ENCODE peak calls at places on chromosomes 13 and 19, in nine cellular contexts. H is HCT116, V is neural progenitor cell, R is PC-3, O is GM23338, K is SK-N-SH, T is GM23248, C is MM.1S, A is OCI-LY7. G is an unnamed sample.

GRCh38 chr19:31334101-31334848 is 15.0 kb downstream of the TSHZ3 start:
- DNase-seq in C (no peak), O (peak), T (peak), H (no peak), V (no peak), R (peak), A (no peak), K (no peak), G (no peak)

GRCh38 chr13:37361608-37362007 is 237.0 kb downstream of the POSTN start:
- DNase-seq in T (no peak), K (no peak), H (no peak), V (no peak), A (no peak), C (no peak), R (no peak), O (no peak), G (no peak)

GRCh38 chr19:39679791-39680168 is 24.1 kb downstream of the LGALS16 start:
- DNase-seq in C (peak), H (no peak), O (no peak), K (no peak), R (no peak), A (no peak), V (no peak), T (no peak), G (no peak)

GRCh38 chr13:110232756-110233155 is 74.2 kb downstream of the COL4A1 start:
- DNase-seq in C (no peak), A (no peak), T (peak), H (no peak), O (no peak), V (no peak), R (no peak), K (no peak), G (no peak)

GRCh38 chr13:96984061-96984508 is 10.2 kb downstream of the OXGR1 start:
- DNase-seq in V (peak), T (peak), H (no peak), C (peak), O (peak), A (no peak), K (peak), R (peak), G (peak)

GRCh38 chr13:26184791-26185250 is 37.3 kb downstream of the RNF6 start:
- DNase-seq in R (peak), V (peak), H (peak), K (peak), C (peak), A (peak), O (peak), T (peak), G (peak)

GRCh38 chr13:32036762-32037161 is 5.2 kb downstream of the FRY start:
- DNase-seq in R (no peak), C (no peak), A (no peak), V (no peak), H (no peak), O (no peak), K (no peak), T (no peak), G (no peak)

GRCh38 chr13:113934576-113934975 is 39.3 kb downstream of the C13orf46 start:
- DNase-seq in A (no peak), V (no peak), K (peak), H (no peak), R (no peak), C (no peak), O (no peak), T (no peak), G (no peak)

GRCh38 chr19:49339364-49340068 is 4.3 kb downstream of the CD37 start:
- DNase-seq in R (peak), C (no peak), T (peak), A (no peak), V (peak), H (no peak), K (peak), O (peak), G (peak)

GRCh38 chr19:57239982-57240310 is 486 bp upstream of the ZNF805 start:
- DNase-seq in H (no peak), R (no peak), T (no peak), O (peak), K (no peak), C (peak), V (no peak), A (no peak), G (no peak)

GRCh38 chr19:12828494-12828893 is 5.9 kb downstream of the RTBDN start:
- DNase-seq in A (peak), C (no peak), T (peak), V (peak), O (peak), H (no peak), K (peak), R (peak), G (peak)

GRCh38 chr13:113665582-113666323 is 1.3 kb upstream of the GRK1 start:
- DNase-seq in R (no peak), T (no peak), A (no peak), K (no peak), H (no peak), C (no peak), O (no peak), V (no peak), G (no peak)

GRCh38 chr19:39870171-39870971 is 24.2 kb upstream of the FBL start:
- DNase-seq in K (no peak), C (no peak), O (peak), T (no peak), V (peak), H (no peak), R (no peak), A (no peak), G (no peak)

GRCh38 chr13:53417601-53418000 is 389.0 kb downstream of the OLFM4 start:
- DNase-seq in H (no peak), T (no peak), V (no peak), C (no peak), O (no peak), A (no peak), R (no peak), K (no peak), G (no peak)

GRCh38 chr13:66663206-66663605 is 566.9 kb downstream of the PCDH9 start:
- DNase-seq in K (no peak), C (no peak), A (no peak), R (no peak), H (no peak), O (no peak), T (no peak), V (no peak), G (no peak)

GRCh38 chr13:27194209-27194608 is 22.6 kb upstream of the USP12 start:
- DNase-seq in V (no peak), O (no peak), K (no peak), R (peak), H (no peak), A (no peak), C (no peak), T (peak), G (no peak)

GRCh38 chr19:17289489-17289888 is 7.8 kb downstream of the ANKLE1 start:
- DNase-seq in H (peak), C (peak), O (peak), K (peak), A (peak), R (peak), T (peak), V (peak), G (peak)

GRCh38 chr19:5436101-5436947 is 18.9 kb upstream of the ZNRF4 start:
- DNase-seq in T (peak), R (peak), O (peak), V (peak), H (no peak), A (no peak), C (no peak), K (peak), G (peak)

GRCh38 chr13:61276401-61276800 is 139.2 kb downstream of the PCDH20 start:
- DNase-seq in V (no peak), K (no peak), O (no peak), T (no peak), H (no peak), A (no peak), C (no peak), R (peak), G (no peak)

GRCh38 chr19:54670576-54671347 is 8.0 kb downstream of the LILRB4 start:
- DNase-seq in V (no peak), T (no peak), H (no peak), R (no peak), O (no peak), A (no peak), K (no peak), C (no peak), G (no peak)

GRCh38 chr19:51467864-51468544 is 9.8 kb upstream of the SIGLEC8 start:
- DNase-seq in T (no peak), R (no peak), A (no peak), H (no peak), C (no peak), O (no peak), V (no peak), K (no peak), G (no peak)

GRCh38 chr13:110471833-110472162 is 89.7 kb downstream of the RAB20 start:
- DNase-seq in R (no peak), A (peak), H (no peak), O (no peak), C (peak), T (peak), K (no peak), V (no peak), G (no peak)

GRCh38 chr13:77113496-77113895 is 86.5 kb upstream of the FBXL3 start:
- DNase-seq in R (no peak), O (peak), H (no peak), V (no peak), A (no peak), C (no peak), T (peak), K (no peak), G (no peak)

GRCh38 chr13:26465514-26465913 is 92.0 kb upstream of the WASF3 start:
- DNase-seq in H (no peak), K (no peak), A (no peak), C (no peak), V (no peak), O (no peak), R (no peak), T (no peak), G (no peak)

DNA sequence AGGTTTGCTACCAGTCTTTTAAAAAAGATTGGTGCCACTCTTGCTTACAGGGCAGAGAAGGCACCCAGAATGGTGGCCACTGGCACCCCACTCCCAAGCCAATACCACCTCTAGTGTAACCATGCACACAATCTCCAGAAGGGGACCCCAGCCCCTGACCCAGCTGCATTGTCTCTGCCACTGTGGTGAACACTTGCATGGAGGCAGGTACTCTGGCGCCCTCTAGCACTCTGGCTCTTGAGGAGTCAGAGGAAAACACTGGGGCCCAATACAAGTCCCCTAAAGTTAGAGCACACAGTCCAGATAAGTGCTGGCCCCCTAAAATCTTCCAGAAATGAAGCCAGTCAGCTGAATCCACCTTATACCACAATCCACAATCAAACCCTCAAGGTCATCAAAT is 6.0 kb downstream of the ERVV-1 start:
- DNase-seq in R (no peak), K (no peak), H (peak), O (peak), A (peak), T (no peak), C (no peak), V (peak), G (no peak)
- TF ChIP-seq EZH2phosphoT487 in R (no peak), K (no peak), H (no peak), O (no peak), A (no peak), T (no peak), C (no peak), V (no peak), G (no peak)

GRCh38 chr19:3586707-3587346 is 1.5 kb downstream of the GIPC3 start:
- DNase-seq in C (no peak), O (no peak), R (no peak), K (no peak), H (no peak), A (no peak), T (no peak), V (no peak), G (no peak)

GRCh38 chr19:3589949-3590348 is 4.7 kb downstream of the GIPC3 start:
- DNase-seq in O (no peak), V (no peak), H (no peak), R (no peak), K (no peak), C (no peak), A (no peak), T (no peak), G (no peak)

GRCh38 chr19:3589439-3589838 is 4.2 kb downstream of the GIPC3 start:
- DNase-seq in A (no peak), R (no peak), T (no peak), H (no peak), K (no peak), O (no peak), V (no peak), C (no peak), G (no peak)

GRCh38 chr19:3585301-3586123 is at the start of gene GIPC3:
- DNase-seq in H (no peak), K (peak), A (no peak), T (no peak), R (no peak), C (no peak), O (peak), V (no peak), G (no peak)

DNA sequence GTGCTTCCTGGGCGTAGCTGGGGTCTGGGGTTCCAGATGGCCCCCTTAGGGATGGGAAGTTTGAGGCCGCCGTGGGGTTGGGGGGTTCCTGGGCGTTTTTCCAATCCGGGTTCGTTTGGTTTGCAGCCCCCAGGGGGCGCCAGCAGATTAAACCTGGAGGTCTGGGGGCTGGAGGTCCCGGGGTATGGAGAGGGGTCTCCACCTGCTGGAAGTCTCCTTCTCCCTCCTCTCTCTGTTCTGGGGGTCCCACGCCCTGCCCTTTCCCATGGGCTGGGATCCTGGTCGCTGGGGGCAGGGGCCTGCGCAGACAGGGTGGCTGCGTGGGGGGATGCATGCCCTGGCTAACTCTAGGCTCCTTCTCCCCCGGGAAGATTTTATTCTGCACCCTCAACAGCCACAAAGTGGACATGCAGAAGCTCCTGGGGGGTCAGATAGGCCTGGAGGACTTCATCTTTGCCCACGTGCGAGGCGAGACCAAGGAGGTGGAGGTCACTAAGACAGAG is 897 bp downstream of the GIPC3 start:
- DNase-seq in A (peak), V (peak), R (no peak), K (peak), C (no peak), O (peak), H (no peak), T (no peak), G (no peak)
- TF ChIP-seq EZH2phosphoT487 in A (no peak), V (no peak), R (no peak), K (no peak), C (no peak), O (no peak), H (no peak), T (no peak), G (no peak)

DNA sequence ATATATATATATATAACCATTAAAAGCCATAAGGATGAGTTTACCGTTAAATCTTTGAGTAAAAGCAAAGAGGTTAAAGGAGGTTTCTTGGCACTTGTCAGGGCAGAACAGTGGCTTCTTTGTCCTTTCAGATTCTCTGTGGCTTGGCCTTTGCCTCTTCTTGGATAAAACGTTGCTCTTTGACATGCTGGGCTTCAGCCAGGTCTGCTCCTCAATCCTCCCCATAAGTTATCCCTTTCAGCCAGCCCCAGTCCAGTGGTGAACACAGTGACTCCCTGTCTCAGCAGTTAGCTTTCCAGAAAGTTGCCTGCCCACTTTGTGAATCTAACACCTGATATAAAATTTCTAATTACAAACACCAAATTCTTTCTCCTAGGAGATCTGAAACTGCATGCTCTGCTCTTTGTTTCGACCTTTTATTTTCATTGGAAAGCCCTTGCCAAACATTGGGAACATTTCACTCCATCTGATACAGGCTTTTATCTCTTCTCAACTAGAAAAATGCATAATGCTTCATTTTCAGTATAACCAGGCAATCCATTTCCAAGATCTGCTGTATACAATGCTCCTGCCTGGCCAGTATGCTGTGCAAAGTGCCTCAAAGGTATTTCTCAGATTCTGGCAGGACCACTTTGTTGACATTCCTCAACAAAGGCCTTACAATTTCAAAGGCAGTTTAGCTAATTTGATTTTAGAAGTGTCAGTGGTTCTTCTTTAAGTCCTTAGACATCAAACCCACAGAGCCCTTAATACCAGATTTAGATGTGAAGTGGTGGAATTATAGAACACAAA is 16.2 kb upstream of the MED4 start:
- DNase-seq in T (no peak), O (no peak), C (no peak), V (no peak), A (no peak), K (no peak), H (no peak), R (no peak), G (no peak)
- TF ChIP-seq EZH2phosphoT487 in T (no peak), O (no peak), C (no peak), V (no peak), A (no peak), K (no peak), H (no peak), R (no peak), G (no peak)

GRCh38 chr13:45108716-45109706 is 11.3 kb upstream of the GTF2F2 start:
- DNase-seq in O (peak), H (no peak), V (no peak), R (no peak), K (no peak), T (peak), C (no peak), A (no peak), G (peak)
- TF ChIP-seq EZH2phosphoT487 in O (no peak), H (no peak), V (no peak), R (no peak), K (no peak), T (no peak), C (no peak), A (no peak), G (no peak)

GRCh38 chr13:46079770-46080169 is 25.1 kb downstream of the CPB2 start:
- DNase-seq in A (no peak), H (no peak), C (no peak), V (no peak), R (no peak), O (no peak), T (no peak), K (no peak), G (no peak)

GRCh38 chr13:46085737-46086136 is 19.1 kb downstream of the CPB2 start:
- DNase-seq in V (no peak), K (no peak), O (no peak), T (no peak), C (no peak), A (no peak), R (no peak), H (no peak), G (no peak)

GRCh38 chr13:46086985-46087384 is 17.8 kb downstream of the CPB2 start:
- DNase-seq in R (no peak), O (no peak), T (no peak), V (no peak), A (no peak), K (no peak), C (no peak), H (no peak), G (no peak)

GRCh38 chr13:46086421-46086922 is 18.4 kb downstream of the CPB2 start:
- DNase-seq in V (no peak), K (no peak), C (no peak), T (no peak), H (no peak), O (no peak), A (no peak), R (no peak), G (no peak)

DNA sequence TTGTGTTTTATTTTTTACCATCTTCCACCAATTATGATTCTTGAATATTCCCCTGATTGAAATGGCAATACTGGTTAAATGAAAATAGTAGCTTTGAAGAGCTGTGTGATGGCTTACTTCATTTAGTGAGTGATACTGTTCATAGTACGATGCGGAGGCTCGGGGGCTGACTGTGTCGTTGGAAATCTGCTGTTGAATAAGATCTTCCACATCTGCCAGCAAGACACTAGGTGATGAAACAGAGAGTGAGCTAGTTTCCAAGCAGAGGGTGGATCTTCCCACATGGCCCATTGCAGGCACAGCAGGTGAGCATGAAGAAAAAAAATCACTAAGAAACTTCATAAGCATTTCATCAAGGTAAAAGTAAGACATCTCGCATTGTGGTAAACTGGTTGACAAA is 22.5 kb downstream of the CPB2 start:
- DNase-seq in C (no peak), R (no peak), O (no peak), K (no peak), T (no peak), V (no peak), A (no peak), H (no peak), G (no peak)
- TF ChIP-seq EZH2phosphoT487 in C (no peak), R (no peak), O (no peak), K (no peak), T (no peak), V (no peak), A (no peak), H (no peak), G (no peak)

DNA sequence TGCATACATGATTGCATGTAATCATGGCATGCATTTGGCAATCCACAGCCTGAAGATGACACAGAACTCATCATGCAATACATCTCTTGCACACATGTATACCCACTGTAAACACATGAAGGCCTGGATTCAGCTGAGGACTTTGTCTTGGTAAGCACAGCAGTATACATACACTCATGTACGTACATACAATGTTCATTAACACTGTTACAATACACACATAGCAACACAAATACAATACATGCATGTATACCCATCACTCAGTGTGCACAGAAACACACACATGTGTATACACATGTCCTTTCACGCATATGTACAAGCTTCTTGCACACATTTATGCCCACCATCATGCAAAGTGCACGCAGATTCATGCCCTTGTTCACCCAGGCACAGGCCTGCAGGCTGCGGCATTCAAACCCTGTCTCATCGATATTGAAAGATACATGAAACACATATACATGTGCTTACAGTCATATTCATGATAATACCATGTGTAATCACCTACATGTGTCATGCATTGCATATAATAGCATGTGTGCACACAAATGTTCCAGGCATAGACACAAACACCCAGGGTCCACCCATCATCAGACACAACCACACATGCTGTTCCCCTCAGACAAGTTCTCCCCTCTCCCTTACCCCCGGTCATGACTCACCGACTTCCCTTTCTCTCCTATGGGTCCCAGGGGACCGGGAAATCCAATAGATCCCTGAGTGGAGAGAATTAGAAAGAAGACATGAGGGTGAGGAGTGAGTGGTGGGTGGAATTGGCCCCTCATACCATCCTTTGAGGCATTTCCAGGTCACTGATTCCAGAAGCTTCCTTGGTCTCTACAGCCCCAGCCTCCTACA is 28.7 kb downstream of the COL5A3 start:
- DNase-seq in V (no peak), O (no peak), A (no peak), T (peak), C (no peak), K (no peak), R (no peak), H (no peak), G (no peak)
- TF ChIP-seq EZH2phosphoT487 in V (no peak), O (no peak), A (no peak), T (no peak), C (no peak), K (no peak), R (no peak), H (no peak), G (no peak)